ENCODE peak calls at places on chromosomes 1 and 21, in seven cellular contexts. P is IMR-90, K is heart right ventricle, U is thyroid gland, A is cardiac fibroblast, F is A673, Q is fibroblast of mammary gland. M is an unnamed sample.

GRCh38 chr1:202105571-202106339 is 17.0 kb upstream of the GPR37L1 start:
- DNase-seq in P (peak), F (peak), K (no peak), U (peak), Q (no peak), A (peak), M (no peak)

GRCh38 chr1:59574085-59574484 is 240.7 kb upstream of the HOOK1 start:
- DNase-seq in F (no peak), A (peak), K (no peak), P (peak), Q (peak), U (no peak), M (peak)

GRCh38 chr1:9249534-9250335 is 15.2 kb downstream of the H6PD start:
- DNase-seq in A (peak), F (peak), Q (peak), K (peak), P (peak), U (peak), M (no peak)

GRCh38 chr1:230124187-230125128 is 57.4 kb downstream of the GALNT2 start:
- DNase-seq in Q (peak), U (peak), A (no peak), K (no peak), P (no peak), F (no peak), M (no peak)

GRCh38 chr1:75731881-75732280 is 7.4 kb downstream of the ACADM start:
- DNase-seq in Q (peak), U (no peak), K (no peak), F (no peak), A (peak), P (peak), M (peak)

GRCh38 chr1:236332092-236332758 is 50.5 kb upstream of the ERO1B start:
- DNase-seq in A (no peak), Q (no peak), K (no peak), U (no peak), F (no peak), P (no peak), M (no peak)

GRCh38 chr1:100658716-100659026 is 60.9 kb upstream of the VCAM1 start:
- DNase-seq in F (no peak), P (no peak), K (no peak), Q (no peak), U (no peak), A (no peak), M (no peak)

GRCh38 chr1:36494971-36495370 is 12.3 kb upstream of the CSF3R start:
- DNase-seq in F (no peak), A (no peak), K (no peak), Q (no peak), P (no peak), U (no peak), M (no peak)

GRCh38 chr1:93021539-93022134 is 57.4 kb upstream of the MTF2 start:
- DNase-seq in F (peak), P (peak), K (no peak), A (peak), U (no peak), Q (peak), M (no peak)

GRCh38 chr1:91278754-91279153 is 125.9 kb downstream of the HFM1 start:
- DNase-seq in K (no peak), F (peak), A (peak), U (no peak), Q (peak), P (peak), M (no peak)

GRCh38 chr21:38492002-38492401 is 6.3 kb downstream of the ERG start:
- DNase-seq in P (no peak), U (no peak), K (no peak), A (no peak), Q (no peak), F (no peak), M (no peak)

GRCh38 chr21:36479415-36480402 is at the start of gene CLDN14:
- DNase-seq in Q (no peak), K (no peak), P (peak), F (no peak), A (no peak), U (peak), M (peak)

GRCh38 chr1:221886311-221887090 is 144.6 kb upstream of the DUSP10 start:
- DNase-seq in A (peak), P (no peak), U (no peak), Q (peak), F (no peak), K (no peak), M (no peak)

GRCh38 chr1:171468120-171468790 is 17.1 kb upstream of the PRRC2C start:
- DNase-seq in U (no peak), K (no peak), A (peak), P (peak), Q (peak), F (no peak), M (peak)

GRCh38 chr1:235999259-235999925 is 65.5 kb downstream of the NID1 start:
- DNase-seq in A (peak), Q (peak), F (peak), P (peak), K (peak), U (no peak), M (peak)

GRCh38 chr1:162222735-162223134 is 153.2 kb downstream of the NOS1AP start:
- DNase-seq in F (no peak), P (no peak), K (no peak), A (no peak), Q (no peak), U (no peak), M (no peak)

GRCh38 chr1:220093361-220094015 is 444 bp upstream of the IARS2 start:
- DNase-seq in K (no peak), A (no peak), F (no peak), P (no peak), U (no peak), Q (peak), M (no peak)
- H3K4me3 ChIP-seq in K (peak), A (no peak), F (peak), P (no peak), U (no peak), Q (no peak), M (peak)

DNA sequence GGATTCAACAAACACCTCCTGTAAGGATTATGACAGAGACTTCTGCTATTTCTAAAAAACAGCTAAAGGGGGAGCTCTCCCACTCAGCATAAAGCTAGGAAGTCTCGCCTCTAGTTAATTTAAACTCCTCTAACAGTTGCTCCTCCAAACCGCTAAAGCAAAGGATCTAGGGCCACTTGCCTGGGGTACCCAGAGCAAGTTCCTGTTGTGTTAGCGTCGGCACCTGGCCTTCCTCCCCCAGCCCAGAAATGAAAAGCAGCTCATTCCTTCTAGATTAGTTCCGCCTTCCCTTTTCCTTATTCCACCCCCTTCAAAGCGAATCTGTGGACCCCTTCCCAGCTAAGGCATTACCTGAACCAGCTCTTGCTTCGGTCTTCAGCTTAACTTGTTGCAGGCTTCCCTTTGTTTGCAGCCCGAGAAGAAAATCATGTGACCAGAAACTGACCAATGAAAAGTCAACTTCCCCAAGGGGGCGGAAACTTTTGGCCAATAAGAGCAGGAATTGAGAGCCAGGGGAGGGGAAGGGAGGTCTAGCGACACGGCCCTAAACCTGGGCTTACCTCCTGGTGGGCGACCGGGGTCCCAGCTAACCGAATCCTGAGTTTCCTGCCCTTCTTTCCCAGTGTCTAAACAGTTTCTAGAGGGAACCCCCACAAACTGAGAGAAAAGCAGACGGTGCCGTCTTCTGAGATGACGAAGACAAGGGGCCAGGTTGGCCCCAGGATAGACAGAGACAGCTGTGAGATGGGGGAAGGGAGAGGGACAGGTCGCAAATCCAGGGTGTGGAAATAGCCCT is at the start of gene PBXIP1:
- DNase-seq in U (peak), K (peak), Q (peak), P (peak), F (peak), A (peak), M (peak)
- TF ChIP-seq CTCF in U (no peak), K (no peak), Q (peak), P (peak), F (peak), A (peak), M (peak)

DNA sequence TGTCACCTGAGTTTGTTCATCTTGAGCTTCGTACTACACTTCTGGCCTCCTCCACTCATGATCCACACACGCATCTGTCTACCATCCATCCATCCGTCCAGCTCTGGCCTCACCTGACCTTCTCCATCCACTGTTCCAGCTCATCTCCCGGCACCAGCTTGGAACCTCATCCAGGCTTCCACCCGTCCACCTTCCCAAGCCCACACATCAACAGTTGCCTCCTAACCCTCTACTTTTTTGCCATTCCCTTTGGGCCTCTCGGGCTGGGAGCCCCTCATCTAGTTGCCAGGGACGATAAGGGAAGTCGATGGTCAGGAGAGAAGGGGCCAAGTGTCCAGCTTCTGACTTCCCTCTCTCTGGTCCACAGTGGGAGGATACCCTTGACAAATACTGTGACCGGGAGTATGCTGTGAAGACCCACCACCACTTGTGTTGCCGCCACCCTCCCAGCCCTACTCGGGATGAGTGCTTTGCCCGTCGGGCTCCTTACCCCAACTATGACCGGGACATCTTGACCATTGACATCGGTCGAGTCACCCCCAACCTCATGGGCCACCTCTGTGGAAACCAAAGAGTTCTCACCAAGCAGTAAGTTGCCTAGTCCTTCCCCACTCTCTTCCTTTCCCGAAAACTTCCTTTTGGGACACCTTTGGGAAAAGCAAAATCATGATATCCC is 3.4 kb upstream of the FALEC start:
- DNase-seq in F (no peak), P (no peak), K (no peak), Q (no peak), U (no peak), A (no peak), M (no peak)
- H3K4me3 ChIP-seq in F (no peak), P (no peak), K (no peak), Q (no peak), U (no peak), A (no peak), M (no peak)

GRCh38 chr1:30984167-30984870 is 75.8 kb upstream of the SDC3 start:
- DNase-seq in F (no peak), Q (no peak), U (no peak), K (no peak), A (no peak), P (no peak), M (no peak)
- TF ChIP-seq CTCF in F (peak), Q (no peak), U (no peak), K (no peak), A (no peak), P (no peak), M (no peak)

DNA sequence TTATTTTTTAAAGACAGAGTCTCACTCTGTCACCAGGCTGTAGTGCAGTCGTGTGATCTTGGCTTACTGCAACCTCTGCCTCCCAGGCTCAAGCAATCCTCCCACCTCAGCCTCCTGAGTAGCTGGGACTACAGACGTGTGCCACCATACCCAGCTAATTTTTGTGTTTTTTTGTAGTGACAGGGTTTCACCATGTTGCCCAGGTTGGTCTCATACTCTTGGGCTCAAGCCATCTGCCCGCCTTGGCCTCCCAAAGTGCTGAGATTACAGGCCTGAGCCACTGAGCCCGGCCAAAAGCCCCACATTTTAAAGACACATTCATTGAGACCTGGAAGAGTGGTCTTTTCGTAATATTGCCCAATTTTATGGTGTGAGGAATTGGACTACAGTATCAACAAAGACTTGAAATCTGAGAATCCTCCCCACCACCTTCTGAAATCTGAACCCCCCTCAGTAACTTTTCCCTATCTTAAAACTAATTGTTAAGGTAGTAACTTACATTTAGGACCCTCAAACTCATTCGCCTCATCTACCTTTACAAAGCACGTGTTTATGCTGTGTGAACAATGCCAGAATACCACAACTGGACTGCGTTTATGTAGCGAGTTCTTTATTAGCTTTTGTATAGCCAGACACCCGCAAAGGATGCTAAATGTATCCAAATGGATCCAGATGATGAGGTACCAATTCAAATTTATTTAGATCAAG is 2.7 kb downstream of the ERRFI1 start:
- DNase-seq in A (peak), Q (peak), P (no peak), U (no peak), F (no peak), K (no peak), M (no peak)
- H3K4me3 ChIP-seq in A (peak), Q (peak), P (peak), U (no peak), F (no peak), K (no peak), M (peak)

GRCh38 chr1:177686929-177687328 is 282.9 kb downstream of the SEC16B start:
- DNase-seq in A (no peak), P (no peak), Q (no peak), F (no peak), K (no peak), U (no peak), M (no peak)
- TF ChIP-seq CTCF in A (no peak), P (no peak), Q (no peak), F (no peak), K (no peak), U (no peak), M (no peak)

GRCh38 chr21:28743723-28744122 is 249.0 kb downstream of the LTN1 start:
- DNase-seq in Q (no peak), P (no peak), F (no peak), U (no peak), A (no peak), K (no peak), M (no peak)
- H3K4me3 ChIP-seq in Q (no peak), P (no peak), F (no peak), U (no peak), A (no peak), K (no peak), M (no peak)

M was measured in foreskin fibroblast.